ENCODE peak calls at places on chromosomes 12 and 14, in nine cellular contexts. A, U, N, Y, X, T, S, D and J are unnamed samples.

GRCh38 chr12:24378548-24379011 is 429.1 kb upstream of the SOX5 start:
- DNase-seq in A (no peak), U (no peak), N (no peak), Y (no peak), X (no peak), T (peak; percentile 26), S (no peak), D (no peak), J (no peak)

GRCh38 chr14:58501214-58501816 is 73.8 kb downstream of the KIAA0586 start:
- DNase-seq in A (no peak), U (peak; percentile 97), N (no peak), Y (peak; percentile 45), X (no peak), T (peak; percentile 22), S (peak; percentile 21), D (no peak), J (no peak)

GRCh38 chr14:25537846-25538455 is 488.0 kb upstream of the STXBP6 start:
- DNase-seq in A (no peak), U (peak; percentile 29), N (no peak), Y (no peak), X (no peak), T (peak; percentile 52), S (no peak), D (no peak), J (no peak)

GRCh38 chr12:42421844-42422779 is 96.1 kb downstream of the PPHLN1 start:
- DNase-seq in A (no peak), U (peak; percentile 18), N (no peak), Y (no peak), X (no peak), T (no peak), S (no peak), D (no peak), J (no peak)

GRCh38 chr12:55830601-55831406 is 1.4 kb upstream of the DNAJC14 start:
- DNase-seq in A (peak; percentile 94), U (no peak), N (peak; percentile 82), Y (no peak), X (no peak), T (peak; percentile 85), S (peak; percentile 40), D (peak; percentile 82), J (peak; percentile 87)

GRCh38 chr12:88638956-88639355 is 58.7 kb upstream of the KITLG start:
- DNase-seq in A (no peak), U (no peak), N (no peak), Y (no peak), X (no peak), T (no peak), S (no peak), D (no peak), J (no peak)

GRCh38 chr14:54450535-54450934 is 9.4 kb upstream of the CNIH1 start:
- DNase-seq in A (no peak), U (no peak), N (no peak), Y (no peak), X (no peak), T (no peak), S (no peak), D (no peak), J (peak; percentile 75)

GRCh38 chr12:54355104-54355815 is 9.0 kb downstream of the GPR84 start:
- DNase-seq in A (no peak), U (no peak), N (no peak), Y (no peak), X (no peak), T (no peak), S (no peak), D (no peak), J (no peak)

GRCh38 chr14:55102141-55102547 is 26.9 kb upstream of the LGALS3 start:
- DNase-seq in A (peak; percentile 92), U (peak; percentile 100), N (peak; percentile 90), Y (peak; percentile 74), X (peak; percentile 82), T (peak; percentile 77), S (peak; percentile 62), D (peak; percentile 86), J (peak; percentile 88)

GRCh38 chr14:92461891-92462290 is 51.7 kb upstream of the RIN3 start:
- DNase-seq in A (no peak), U (no peak), N (no peak), Y (no peak), X (no peak), T (no peak), S (no peak), D (no peak), J (no peak)

GRCh38 chr12:115934046-115934445 is 343.4 kb downstream of the MED13L start:
- DNase-seq in A (peak; percentile 62), U (no peak), N (peak; percentile 58), Y (no peak), X (no peak), T (no peak), S (no peak), D (no peak), J (no peak)

GRCh38 chr14:96260341-96260821 is 4.4 kb downstream of the BDKRB1 start:
- DNase-seq in A (no peak), U (peak; percentile 59), N (no peak), Y (no peak), X (no peak), T (no peak), S (no peak), D (no peak), J (no peak)
- H3K27ac ChIP-seq in A (no peak overlapping the region), U (peak overlapping the region; percentile 16), N (no peak overlapping the region), Y (no peak overlapping the region), X (no peak overlapping the region), T (no peak overlapping the region), S (peak overlapping the region; percentile 62), D (no peak overlapping the region), J (no peak overlapping the region)

GRCh38 chr12:15701721-15702156 is 87.4 kb downstream of the EPS8 start:
- DNase-seq in A (no peak), U (peak; percentile 35), N (no peak), Y (no peak), X (no peak), T (no peak), S (no peak), D (no peak), J (no peak)

GRCh38 chr12:15699886-15700285 is 89.3 kb downstream of the EPS8 start:
- DNase-seq in A (no peak), U (no peak), N (no peak), Y (no peak), X (no peak), T (no peak), S (no peak), D (no peak), J (no peak)

GRCh38 chr12:15701212-15701611 is 88.0 kb downstream of the EPS8 start:
- DNase-seq in A (no peak), U (peak; percentile 31), N (no peak), Y (no peak), X (no peak), T (no peak), S (no peak), D (no peak), J (no peak)

GRCh38 chr12:15698377-15698867 is 90.8 kb downstream of the EPS8 start:
- DNase-seq in A (no peak), U (no peak), N (peak; percentile 56), Y (no peak), X (no peak), T (peak; percentile 66), S (no peak), D (no peak), J (no peak)

GRCh38 chr12:15700595-15700994 is 88.6 kb downstream of the EPS8 start:
- DNase-seq in A (no peak), U (peak; percentile 79), N (no peak), Y (peak; percentile 58), X (no peak), T (no peak), S (no peak), D (no peak), J (no peak)
- H3K4me3 ChIP-seq in A (no peak overlapping the region), U (no peak overlapping the region), N (no peak overlapping the region), Y (no peak overlapping the region), X (no peak overlapping the region), T (no peak overlapping the region), S (no peak overlapping the region), D (no peak overlapping the region), J (no peak overlapping the region)

DNA sequence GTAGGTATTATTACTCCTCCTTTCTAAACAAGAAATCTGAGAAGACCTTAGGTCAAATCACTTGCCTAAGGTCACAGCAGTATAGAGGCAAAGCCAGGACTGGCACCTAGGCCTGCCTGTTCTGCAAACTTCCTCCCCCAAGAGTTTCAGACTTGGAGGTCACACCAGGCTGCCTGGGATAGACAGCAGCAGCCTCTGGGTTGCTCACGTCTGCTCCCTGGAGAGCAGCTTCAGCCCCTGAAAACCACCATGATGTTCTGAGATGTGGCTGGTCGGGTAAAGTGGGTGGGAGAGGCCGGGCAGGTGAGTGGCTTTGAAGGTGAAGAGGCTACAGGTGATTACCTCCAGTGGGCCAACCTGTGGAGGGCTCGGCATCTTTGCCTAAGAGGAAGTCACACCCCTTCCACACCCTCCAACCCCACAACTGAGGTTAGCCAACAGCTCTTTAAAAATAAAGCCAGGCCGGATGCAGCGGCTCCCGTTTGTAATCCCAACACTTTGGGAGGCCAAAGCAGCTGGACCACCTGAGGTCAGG is 37.0 kb upstream of the PNMA1 start:
- DNase-seq in A (no peak), U (no peak), N (no peak), Y (no peak), X (no peak), T (no peak), S (no peak), D (no peak), J (no peak)
- H3K27ac ChIP-seq in A (peak overlapping the region; percentile 21), U (no peak overlapping the region), N (peak overlapping the region; percentile 96), Y (peak overlapping the region; percentile 97), X (peak overlapping the region; percentile 96), T (peak overlapping the region; percentile 99), S (no peak overlapping the region), D (peak overlapping the region; percentile 100), J (peak overlapping the region; percentile 92)

GRCh38 chr14:106129274-106129673 is 602.9 kb downstream of the TMEM121 start:
- DNase-seq in A (no peak), U (no peak), N (no peak), Y (no peak), X (no peak), T (no peak), S (no peak), D (no peak), J (no peak)
- H3K4me3 ChIP-seq in A (no peak overlapping the region), U (no peak overlapping the region), N (no peak overlapping the region), Y (no peak overlapping the region), X (no peak overlapping the region), T (no peak overlapping the region), S (no peak overlapping the region), D (no peak overlapping the region), J (no peak overlapping the region)